ENCODE peak calls at places on chromosome 11, in seven cellular contexts. One of them, this sample, is unnamed.

GRCh38 chr11:70066136-70066520 is 12.0 kb upstream of the ANO1 start:
- DNase-seq in H1: no peak
- DNase-seq in SK-N-SH: no peak
- DNase-seq in GM12878: no peak
- DNase-seq in K562: no peak
- DNase-seq in HepG2: no peak
- DNase-seq in HCT116: no peak
- DNase-seq in this sample: no peak

GRCh38 chr11:61958590-61958989 is 8.4 kb downstream of the BEST1 start:
- DNase-seq in H1: no peak
- DNase-seq in SK-N-SH: no peak
- DNase-seq in HepG2: no peak
- DNase-seq in GM12878: no peak
- DNase-seq in HCT116: no peak
- DNase-seq in K562: no peak
- DNase-seq in this sample: no peak

GRCh38 chr11:45736424-45736823 is 68.5 kb upstream of the SLC35C1 start:
- DNase-seq in GM12878: no peak
- DNase-seq in H1: no peak
- DNase-seq in K562: no peak
- DNase-seq in SK-N-SH: no peak
- DNase-seq in HCT116: no peak
- DNase-seq in HepG2: peak; percentile 63
- DNase-seq in this sample: no peak

GRCh38 chr11:45995342-45995734 is 72.9 kb downstream of the LARGE2 start:
- DNase-seq in SK-N-SH: no peak
- DNase-seq in GM12878: no peak
- DNase-seq in H1: no peak
- DNase-seq in HCT116: no peak
- DNase-seq in K562: peak; percentile 79
- DNase-seq in HepG2: no peak
- DNase-seq in this sample: no peak

GRCh38 chr11:33291004-33291777 is 34.0 kb downstream of the HIPK3 start:
- DNase-seq in K562: no peak
- DNase-seq in GM12878: peak; percentile 64
- DNase-seq in H1: no peak
- DNase-seq in SK-N-SH: peak; percentile 13
- DNase-seq in HCT116: no peak
- DNase-seq in HepG2: no peak
- DNase-seq in this sample: no peak

GRCh38 chr11:13042873-13043338 is 33.8 kb downstream of the RASSF10 start:
- DNase-seq in HepG2: peak; percentile 71
- DNase-seq in K562: no peak
- DNase-seq in H1: no peak
- DNase-seq in HCT116: no peak
- DNase-seq in SK-N-SH: no peak
- DNase-seq in GM12878: no peak
- DNase-seq in this sample: peak; percentile 34

GRCh38 chr11:32382339-32383049 is 52.8 kb downstream of the WT1 start:
- DNase-seq in SK-N-SH: no peak
- DNase-seq in H1: no peak
- DNase-seq in GM12878: no peak
- DNase-seq in HCT116: no peak
- DNase-seq in HepG2: no peak
- DNase-seq in K562: no peak
- DNase-seq in this sample: no peak

GRCh38 chr11:69702769-69703510 is 882 bp downstream of the FGF19 start:
- DNase-seq in H1: no peak
- DNase-seq in SK-N-SH: no peak
- DNase-seq in GM12878: no peak
- DNase-seq in HepG2: no peak
- DNase-seq in K562: no peak
- DNase-seq in HCT116: no peak
- DNase-seq in this sample: no peak

GRCh38 chr11:34242037-34242625 is 115.7 kb downstream of the ABTB2 start:
- DNase-seq in K562: peak; percentile 87
- DNase-seq in GM12878: no peak
- DNase-seq in H1: no peak
- DNase-seq in HCT116: no peak
- DNase-seq in SK-N-SH: no peak
- DNase-seq in HepG2: no peak
- DNase-seq in this sample: no peak

GRCh38 chr11:87097582-87097981 is 59.8 kb downstream of the TMEM135 start:
- DNase-seq in SK-N-SH: peak; percentile 69
- DNase-seq in HepG2: peak; percentile 87
- DNase-seq in H1: no peak
- DNase-seq in GM12878: no peak
- DNase-seq in K562: peak; percentile 67
- DNase-seq in HCT116: peak; percentile 19
- DNase-seq in this sample: peak; percentile 72

GRCh38 chr11:67270256-67271211 is 4.3 kb downstream of the GRK2 start:
- DNase-seq in SK-N-SH: no peak
- DNase-seq in HepG2: no peak
- DNase-seq in H1: no peak
- DNase-seq in GM12878: no peak
- DNase-seq in HCT116: no peak
- DNase-seq in K562: no peak
- DNase-seq in this sample: peak; percentile 42

GRCh38 chr11:64856382-64857227 is 12.2 kb upstream of the CDC42BPG start:
- DNase-seq in GM12878: no peak
- DNase-seq in HCT116: peak; percentile 80
- DNase-seq in K562: no peak
- DNase-seq in SK-N-SH: no peak
- DNase-seq in HepG2: peak; percentile 68
- DNase-seq in H1: no peak
- DNase-seq in this sample: no peak

GRCh38 chr11:61004841-61005240 is 33.4 kb downstream of the CD6 start:
- DNase-seq in H1: no peak
- DNase-seq in HepG2: no peak
- DNase-seq in GM12878: no peak
- DNase-seq in HCT116: no peak
- DNase-seq in K562: no peak
- DNase-seq in SK-N-SH: no peak
- DNase-seq in this sample: no peak

GRCh38 chr11:117097567-117098268 is 510 bp downstream of the SIK3 start:
- DNase-seq in K562: peak; percentile 72
- DNase-seq in HepG2: no peak
- DNase-seq in GM12878: no peak
- DNase-seq in H1: no peak
- DNase-seq in HCT116: no peak
- DNase-seq in SK-N-SH: peak; percentile 82
- DNase-seq in this sample: no peak

GRCh38 chr11:68596231-68596630 is 88.1 kb upstream of the GAL start:
- DNase-seq in HCT116: no peak
- DNase-seq in H1: no peak
- DNase-seq in SK-N-SH: no peak
- DNase-seq in GM12878: no peak
- DNase-seq in HepG2: no peak
- DNase-seq in K562: no peak
- DNase-seq in this sample: no peak
- TF ChIP-seq JUND in HCT116: no peak
- TF ChIP-seq JUND in H1: no peak
- TF ChIP-seq JUND in SK-N-SH: no peak
- TF ChIP-seq JUND in GM12878: no peak
- TF ChIP-seq JUND in HepG2: no peak
- TF ChIP-seq JUND in K562: no peak
- TF ChIP-seq JUND in this sample: no peak

DNA sequence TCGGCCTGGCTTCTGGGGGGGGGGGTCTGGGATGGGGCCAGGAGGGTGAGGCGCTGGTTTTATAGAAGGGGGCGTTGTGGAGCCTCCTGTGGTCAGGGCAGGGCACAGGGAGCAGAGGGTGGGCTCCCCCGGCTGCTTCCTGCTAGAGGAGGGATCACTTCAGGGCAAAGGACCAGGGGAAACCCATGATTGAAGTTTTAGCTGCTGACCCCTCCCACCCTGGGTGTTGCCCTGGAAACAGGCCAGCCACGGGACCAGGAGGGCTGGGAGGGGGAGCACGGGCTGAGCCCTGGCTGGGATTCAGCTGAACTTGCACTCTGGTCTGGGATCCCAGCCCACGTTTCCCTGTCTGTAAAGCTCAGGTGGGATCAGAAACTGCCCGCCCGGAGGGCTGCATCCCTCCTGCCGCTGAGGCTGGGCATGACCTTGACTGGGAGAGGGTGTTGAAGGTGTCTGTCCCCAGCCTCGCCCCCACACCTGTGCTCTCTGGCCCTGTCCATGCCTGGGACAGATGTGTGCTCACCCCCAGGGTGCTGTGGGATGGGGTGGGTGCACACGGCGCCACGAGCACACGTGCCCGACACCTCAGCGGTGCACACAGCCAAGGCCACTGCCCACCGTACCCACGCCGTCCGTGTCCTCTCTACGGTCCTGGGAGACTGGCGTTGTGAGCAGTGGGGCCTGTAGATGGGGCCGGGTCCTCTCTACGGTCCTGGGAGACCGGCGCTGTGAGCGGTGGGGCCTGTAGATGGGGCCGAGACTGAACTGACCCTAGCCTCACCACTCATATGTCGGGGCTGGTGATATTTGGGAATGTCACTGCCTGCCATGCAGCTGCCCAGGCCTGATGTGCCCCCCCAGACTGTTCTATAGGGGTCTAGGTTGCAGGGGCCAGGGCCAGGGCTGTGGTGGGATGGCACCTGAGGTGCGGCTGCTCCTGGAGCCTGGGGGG is 2.3 kb downstream of the TSPAN4 start:
- DNase-seq in H1: peak; percentile 67
- DNase-seq in HepG2: peak; percentile 88
- DNase-seq in SK-N-SH: peak; percentile 82
- DNase-seq in K562: peak; percentile 69
- DNase-seq in HCT116: no peak
- DNase-seq in GM12878: no peak
- DNase-seq in this sample: peak; percentile 69
- TF ChIP-seq JUND in H1: no peak
- TF ChIP-seq JUND in HepG2: no peak
- TF ChIP-seq JUND in SK-N-SH: no peak
- TF ChIP-seq JUND in K562: no peak
- TF ChIP-seq JUND in HCT116: no peak
- TF ChIP-seq JUND in GM12878: no peak
- TF ChIP-seq JUND in this sample: no peak

GRCh38 chr11:1458340-1459218 is 28.0 kb downstream of the MOB2 start:
- DNase-seq in K562: peak; percentile 89
- DNase-seq in SK-N-SH: peak; percentile 90
- DNase-seq in HCT116: no peak
- DNase-seq in HepG2: no peak
- DNase-seq in GM12878: no peak
- DNase-seq in H1: peak; percentile 19
- DNase-seq in this sample: peak; percentile 65
- TF ChIP-seq JUND in K562: no peak
- TF ChIP-seq JUND in SK-N-SH: no peak
- TF ChIP-seq JUND in HCT116: no peak
- TF ChIP-seq JUND in HepG2: no peak
- TF ChIP-seq JUND in GM12878: no peak
- TF ChIP-seq JUND in H1: no peak
- TF ChIP-seq JUND in this sample: no peak

GRCh38 chr11:43694477-43694876 is 13.9 kb downstream of the HSD17B12 start:
- DNase-seq in HCT116: no peak
- DNase-seq in GM12878: no peak
- DNase-seq in HepG2: no peak
- DNase-seq in H1: no peak
- DNase-seq in SK-N-SH: no peak
- DNase-seq in K562: no peak
- DNase-seq in this sample: no peak
- TF ChIP-seq JUND in HCT116: no peak
- TF ChIP-seq JUND in GM12878: no peak
- TF ChIP-seq JUND in HepG2: no peak
- TF ChIP-seq JUND in H1: no peak
- TF ChIP-seq JUND in SK-N-SH: no peak
- TF ChIP-seq JUND in K562: no peak
- TF ChIP-seq JUND in this sample: no peak

GRCh38 chr11:123360267-123360936 is 69.7 kb upstream of the GRAMD1B start:
- DNase-seq in HCT116: no peak
- DNase-seq in SK-N-SH: no peak
- DNase-seq in K562: no peak
- DNase-seq in HepG2: no peak
- DNase-seq in GM12878: no peak
- DNase-seq in H1: no peak
- DNase-seq in this sample: no peak

GRCh38 chr11:123357353-123357989 is 72.6 kb upstream of the GRAMD1B start:
- DNase-seq in H1: no peak
- DNase-seq in GM12878: no peak
- DNase-seq in HepG2: no peak
- DNase-seq in SK-N-SH: no peak
- DNase-seq in HCT116: no peak
- DNase-seq in K562: no peak
- DNase-seq in this sample: no peak

GRCh38 chr11:123357990-123358827 is 71.9 kb upstream of the GRAMD1B start:
- DNase-seq in H1: no peak
- DNase-seq in HepG2: no peak
- DNase-seq in SK-N-SH: peak; percentile 82
- DNase-seq in GM12878: peak; percentile 34
- DNase-seq in K562: no peak
- DNase-seq in HCT116: no peak
- DNase-seq in this sample: peak; percentile 35

GRCh38 chr11:123354371-123354770 is 75.7 kb upstream of the GRAMD1B start:
- DNase-seq in HCT116: no peak
- DNase-seq in GM12878: no peak
- DNase-seq in HepG2: no peak
- DNase-seq in SK-N-SH: no peak
- DNase-seq in H1: no peak
- DNase-seq in K562: no peak
- DNase-seq in this sample: no peak

GRCh38 chr11:123356539-123356938 is 73.5 kb upstream of the GRAMD1B start:
- DNase-seq in HepG2: no peak
- DNase-seq in SK-N-SH: no peak
- DNase-seq in K562: no peak
- DNase-seq in H1: no peak
- DNase-seq in HCT116: no peak
- DNase-seq in GM12878: no peak
- DNase-seq in this sample: no peak
- TF ChIP-seq JUND in HepG2: no peak
- TF ChIP-seq JUND in SK-N-SH: no peak
- TF ChIP-seq JUND in K562: no peak
- TF ChIP-seq JUND in H1: no peak
- TF ChIP-seq JUND in HCT116: no peak
- TF ChIP-seq JUND in GM12878: no peak
- TF ChIP-seq JUND in this sample: no peak

GRCh38 chr11:4038973-4039372 is 55.6 kb upstream of the RRM1 start:
- DNase-seq in H1: no peak
- DNase-seq in GM12878: no peak
- DNase-seq in HepG2: no peak
- DNase-seq in HCT116: no peak
- DNase-seq in SK-N-SH: no peak
- DNase-seq in K562: no peak
- DNase-seq in this sample: no peak
- TF ChIP-seq JUND in H1: no peak
- TF ChIP-seq JUND in GM12878: no peak
- TF ChIP-seq JUND in HepG2: no peak
- TF ChIP-seq JUND in HCT116: no peak
- TF ChIP-seq JUND in SK-N-SH: no peak
- TF ChIP-seq JUND in K562: no peak
- TF ChIP-seq JUND in this sample: no peak